ENCODE peak calls at places on chromosomes 12 and 14, in ten cellular contexts. I is GM13976, H is upper lobe of left lung, A is body of pancreas, J is ovary, P is osteocyte, Z is lung, G is left lung, Q is kidney, E is bronchial epithelial cell. B is an unnamed sample.

GRCh38 chr12:88242161-88242925 is 100.2 kb downstream of the TMTC3 start:
- DNase-seq in I (no peak), H (no peak), A (no peak), J (no peak), P (no peak), Z (no peak), G (no peak), Q (no peak), E (peak), B (no peak)

GRCh38 chr14:45811155-45811554 is 558.2 kb upstream of the MIS18BP1 start:
- DNase-seq in I (no peak), H (no peak), A (no peak), J (no peak), P (no peak), Z (no peak), G (no peak), Q (no peak), E (no peak), B (no peak)

GRCh38 chr14:41549821-41550597 is 56.7 kb upstream of the LRFN5 start:
- DNase-seq in I (no peak), H (no peak), A (no peak), J (no peak), P (no peak), Z (no peak), G (no peak), Q (no peak), E (peak), B (no peak)

GRCh38 chr12:2986876-2987275 is 27.7 kb downstream of the TEAD4 start:
- DNase-seq in I (no peak), H (no peak), A (no peak), J (no peak), P (no peak), Z (no peak), G (no peak), Q (no peak), E (no peak), B (no peak)

GRCh38 chr12:3550839-3551238 is 59.8 kb downstream of the PRMT8 start:
- DNase-seq in I (no peak), H (peak), A (no peak), J (no peak), P (no peak), Z (no peak), G (no peak), Q (no peak), E (no peak), B (no peak)

GRCh38 chr12:101962486-101962885 is 85.1 kb downstream of the DRAM1 start:
- DNase-seq in I (no peak), H (no peak), A (no peak), J (no peak), P (no peak), Z (peak), G (peak), Q (no peak), E (peak), B (no peak)

GRCh38 chr12:48779869-48780268 is 9.0 kb downstream of the ADCY6 start:
- DNase-seq in I (no peak), H (no peak), A (no peak), J (peak), P (peak), Z (no peak), G (no peak), Q (peak), E (no peak), B (no peak)

GRCh38 chr14:56686416-56686815 is 106.8 kb downstream of the TMEM260 start:
- DNase-seq in I (no peak), H (peak), A (peak), J (no peak), P (peak), Z (no peak), G (no peak), Q (peak), E (no peak), B (no peak)

GRCh38 chr12:26789731-26790644 is 43.0 kb downstream of the ITPR2 start:
- DNase-seq in I (no peak), H (no peak), A (no peak), J (no peak), P (no peak), Z (no peak), G (no peak), Q (no peak), E (peak), B (no peak)

GRCh38 chr14:55151601-55152000 is 22.5 kb downstream of the LGALS3 start:
- DNase-seq in I (no peak), H (no peak), A (no peak), J (no peak), P (no peak), Z (no peak), G (no peak), Q (no peak), E (no peak), B (no peak)

GRCh38 chr14:104795781-104796681 is 483 bp upstream of the AKT1 start:
- DNase-seq in I (peak), H (peak), A (peak), J (peak), P (no peak), Z (no peak), G (no peak), Q (no peak), E (no peak), B (no peak)

GRCh38 chr14:64198486-64198885 is 95.7 kb downstream of the ESR2 start:
- DNase-seq in I (no peak), H (no peak), A (no peak), J (no peak), P (no peak), Z (no peak), G (no peak), Q (no peak), E (no peak), B (no peak)

GRCh38 chr12:53726946-53727309 is 324 bp downstream of the CALCOCO1 start:
- DNase-seq in I (no peak), H (no peak), A (no peak), J (no peak), P (no peak), Z (no peak), G (no peak), Q (peak), E (peak), B (no peak)

GRCh38 chr12:132908145-132909029 is 21.0 kb upstream of the CHFR start:
- DNase-seq in I (peak), H (peak), A (peak), J (peak), P (peak), Z (peak), G (peak), Q (peak), E (peak), B (peak)

GRCh38 chr14:20614038-20614840 is 23.1 kb upstream of the RNASE12 start:
- DNase-seq in I (no peak), H (no peak), A (no peak), J (peak), P (no peak), Z (no peak), G (no peak), Q (no peak), E (peak), B (no peak)

GRCh38 chr12:84756961-84757360 is 155.6 kb downstream of the SLC6A15 start:
- DNase-seq in I (no peak), H (no peak), A (no peak), J (no peak), P (no peak), Z (no peak), G (no peak), Q (no peak), E (no peak), B (no peak)

GRCh38 chr12:105331805-105332251 is 1.3 kb downstream of the C12orf75 start:
- DNase-seq in I (no peak), H (no peak), A (no peak), J (no peak), P (no peak), Z (no peak), G (no peak), Q (no peak), E (no peak), B (no peak)

GRCh38 chr14:104521816-104522745 is 57.5 kb upstream of the C14orf180 start:
- DNase-seq in I (no peak), H (no peak), A (no peak), J (no peak), P (peak), Z (no peak), G (no peak), Q (no peak), E (no peak), B (peak)

GRCh38 chr12:88299567-88300101 is 157.5 kb downstream of the TMTC3 start:
- DNase-seq in I (peak), H (no peak), A (no peak), J (no peak), P (no peak), Z (no peak), G (no peak), Q (no peak), E (peak), B (no peak)

GRCh38 chr12:12890815-12891645 is at the start of gene GPRC5A:
- DNase-seq in I (peak), H (peak), A (peak), J (peak), P (peak), Z (peak), G (peak), Q (peak), E (peak), B (peak)

GRCh38 chr14:58738189-58738836 is 100.6 kb downstream of the DACT1 start:
- DNase-seq in I (no peak), H (no peak), A (no peak), J (no peak), P (no peak), Z (no peak), G (no peak), Q (no peak), E (peak), B (no peak)

GRCh38 chr14:44791730-44792129 is 170.0 kb downstream of the KLHL28 start:
- DNase-seq in I (no peak), H (no peak), A (no peak), J (no peak), P (no peak), Z (no peak), G (no peak), Q (no peak), E (no peak), B (no peak)

DNA sequence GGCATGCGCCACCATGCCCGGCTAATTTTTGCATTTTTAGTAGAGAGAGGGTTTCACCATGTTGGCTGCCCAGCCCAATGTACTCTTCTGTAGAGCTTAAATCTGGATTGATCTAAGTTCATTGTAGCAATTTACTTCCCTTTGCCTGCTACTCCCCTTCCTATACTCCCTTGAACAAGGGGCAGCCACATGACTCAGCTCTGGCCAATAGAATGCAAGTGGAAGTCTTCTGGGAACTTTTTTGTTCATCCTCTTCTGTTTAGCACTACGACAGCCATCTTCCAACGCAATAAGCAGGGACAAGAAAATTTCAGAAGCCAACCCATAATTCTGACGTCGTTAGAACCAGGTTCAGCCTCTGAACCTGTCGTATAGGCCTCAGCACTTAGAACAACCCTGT is 6.4 kb upstream of the RAD52 start:
- DNase-seq in I (no peak), H (no peak), A (no peak), J (no peak), P (no peak), Z (no peak), G (no peak), Q (no peak), E (no peak), B (no peak)
- TF ChIP-seq CTCF in I (no peak), H (no peak), A (no peak), J (no peak), P (no peak), Z (no peak), G (no peak), Q (no peak), E (no peak), B (no peak)

GRCh38 chr12:9135903-9136310 is 20.2 kb upstream of the A2M start:
- DNase-seq in I (no peak), H (no peak), A (no peak), J (no peak), P (no peak), Z (no peak), G (no peak), Q (no peak), E (no peak), B (no peak)

GRCh38 chr12:9130244-9130643 is 14.5 kb upstream of the A2M start:
- DNase-seq in I (no peak), H (no peak), A (no peak), J (no peak), P (no peak), Z (no peak), G (no peak), Q (no peak), E (no peak), B (no peak)

GRCh38 chr12:9132008-9132535 is 16.4 kb upstream of the A2M start:
- DNase-seq in I (no peak), H (no peak), A (no peak), J (no peak), P (no peak), Z (no peak), G (no peak), Q (no peak), E (no peak), B (no peak)

GRCh38 chr12:9133243-9133938 is 17.7 kb upstream of the A2M start:
- DNase-seq in I (no peak), H (no peak), A (no peak), J (no peak), P (no peak), Z (no peak), G (no peak), Q (no peak), E (no peak), B (no peak)

DNA sequence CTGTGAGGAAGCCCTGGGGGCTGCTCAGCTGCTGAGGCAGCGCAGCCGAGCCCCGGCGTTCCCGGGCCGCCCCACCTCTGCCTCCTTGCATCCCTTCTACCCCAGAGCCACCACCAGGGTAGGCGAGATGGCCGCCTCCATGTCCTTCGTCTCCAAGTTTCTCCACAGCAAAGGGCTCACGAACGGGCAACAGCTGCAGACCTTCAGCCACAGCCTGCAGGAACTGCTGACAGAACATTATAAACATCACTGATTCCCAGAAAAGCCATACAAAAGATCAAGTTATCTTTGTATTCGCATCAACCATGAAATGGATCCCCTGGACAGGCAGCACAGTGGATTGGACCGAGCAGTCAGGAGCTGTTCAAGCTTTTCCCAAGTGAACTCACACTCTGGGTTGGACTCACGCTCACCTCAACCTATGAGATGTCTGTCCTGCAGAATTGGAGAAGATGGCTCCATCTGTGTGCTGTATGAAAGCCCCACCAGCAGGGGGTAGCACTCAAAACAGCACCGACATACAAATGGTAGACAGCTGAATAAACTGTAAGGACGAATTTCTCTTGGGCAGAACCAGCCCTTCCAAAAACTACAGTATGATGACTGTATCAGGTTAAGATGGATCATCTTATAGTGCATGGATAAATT is 19.4 kb upstream of the A2M start:
- DNase-seq in I (peak), H (peak), A (peak), J (no peak), P (no peak), Z (no peak), G (peak), Q (peak), E (peak), B (no peak)
- TF ChIP-seq CTCF in I (peak), H (peak), A (peak), J (no peak), P (no peak), Z (no peak), G (no peak), Q (no peak), E (peak), B (peak)

DNA sequence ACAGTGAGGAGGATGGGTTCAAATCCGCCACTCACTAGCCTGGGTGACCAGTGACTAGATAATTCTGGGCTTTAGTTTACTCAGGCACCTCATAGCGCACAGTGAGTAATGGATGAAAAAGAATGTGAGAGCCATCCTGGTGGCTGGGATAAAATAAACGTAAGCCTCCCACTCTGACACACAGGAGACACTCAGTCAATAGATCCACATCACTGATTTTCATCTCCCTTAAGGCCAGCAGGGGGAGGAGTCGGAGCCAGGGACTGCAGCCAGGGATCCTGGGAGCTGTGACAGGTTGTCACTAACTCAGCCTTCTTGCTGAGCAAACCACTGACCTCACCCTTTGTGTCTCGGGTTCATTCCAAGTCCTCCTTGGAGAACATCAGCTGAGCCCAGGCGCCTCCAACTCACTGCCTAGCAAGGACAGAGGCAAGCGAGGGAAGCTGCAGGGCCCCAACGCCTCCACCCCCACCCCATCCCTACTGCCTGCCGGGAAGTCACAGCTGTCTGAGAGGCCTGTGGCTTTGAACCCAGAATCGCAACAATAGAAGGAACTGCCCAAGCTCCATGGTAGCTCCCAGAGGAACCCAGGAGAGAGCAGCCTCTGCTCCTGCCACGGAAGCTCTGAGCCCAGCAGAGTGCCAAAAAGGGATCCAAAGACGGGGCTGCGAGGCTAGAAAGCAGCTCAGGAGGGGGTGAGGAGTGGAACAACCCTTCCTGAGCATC is 30.7 kb downstream of the PXN start:
- DNase-seq in I (no peak), H (peak), A (peak), J (peak), P (no peak), Z (peak), G (peak), Q (peak), E (peak), B (no peak)
- TF ChIP-seq CTCF in I (no peak), H (peak), A (peak), J (no peak), P (peak), Z (peak), G (no peak), Q (peak), E (peak), B (peak)

GRCh38 chr12:10726945-10727344 is 3.8 kb upstream of the YBX3 start:
- DNase-seq in I (no peak), H (no peak), A (no peak), J (no peak), P (no peak), Z (no peak), G (no peak), Q (no peak), E (peak), B (no peak)
- TF ChIP-seq CTCF in I (no peak), H (no peak), A (no peak), J (no peak), P (no peak), Z (no peak), G (no peak), Q (no peak), E (no peak), B (no peak)

B was measured in type B pancreatic cell.